ENCODE peak calls at places on chromosomes 12 and 14, in five cellular contexts. V is CD8-positive, alpha-beta memory T cell; P is breast epithelium; W is upper lobe of right lung; Y is GM23248. J is an unnamed sample. For H3K4me1, the result is how much of the 10 kb centered on the place peaks cover.

GRCh38 chr12:106950591-106950990 is 5.1 kb upstream of the TMEM263 start:
- DNase-seq in V (no peak), P (no peak), Y (no peak), W (no peak), J (no peak)

GRCh38 chr14:96091941-96092411 is 52.8 kb downstream of the C14orf132 start:
- DNase-seq in W (no peak), V (no peak), Y (peak), P (no peak), J (no peak)

GRCh38 chr14:42057176-42057575 is 450.5 kb downstream of the LRFN5 start:
- DNase-seq in Y (peak), W (no peak), P (no peak), V (no peak), J (no peak)

GRCh38 chr14:24258548-24259265 is 4.3 kb downstream of the TGM1 start:
- DNase-seq in Y (no peak), P (no peak), V (no peak), W (no peak), J (no peak)

GRCh38 chr12:48316491-48316890 is 34.2 kb downstream of the ZNF641 start:
- DNase-seq in V (no peak), P (no peak), Y (no peak), W (no peak), J (no peak)

GRCh38 chr12:119916111-119916510 is 39.0 kb upstream of the CIT start:
- DNase-seq in V (no peak), P (no peak), W (no peak), Y (no peak), J (no peak)

GRCh38 chr14:92487513-92488133 is 26.0 kb upstream of the RIN3 start:
- DNase-seq in Y (no peak), W (no peak), P (no peak), V (no peak), J (no peak)

GRCh38 chr14:89429206-89430091 is 12.4 kb upstream of the FOXN3 start:
- DNase-seq in V (no peak), P (no peak), W (no peak), Y (peak), J (no peak)

GRCh38 chr12:53999596-54000104 is 311 bp upstream of the HOXC9 start:
- DNase-seq in V (no peak), Y (peak), P (peak), W (peak), J (no peak)

GRCh38 chr14:22572562-22573058 is 16.4 kb downstream of the DAD1 start:
- DNase-seq in W (no peak), Y (peak), P (no peak), V (no peak), J (no peak)

GRCh38 chr14:22567437-22567836 is 21.6 kb downstream of the DAD1 start:
- DNase-seq in V (no peak), W (no peak), Y (no peak), P (no peak), J (no peak)

GRCh38 chr14:22569749-22570131 is 19.3 kb downstream of the DAD1 start:
- DNase-seq in Y (no peak), V (no peak), P (no peak), W (no peak), J (no peak)

GRCh38 chr14:22569106-22569748 is 19.8 kb downstream of the DAD1 start:
- DNase-seq in P (no peak), Y (peak), V (no peak), W (no peak), J (no peak)

GRCh38 chr14:22570132-22570949 is 18.7 kb downstream of the DAD1 start:
- DNase-seq in P (peak), Y (peak), W (no peak), V (peak), J (peak)
- H3K4me1 ChIP-seq in P (under half), Y (under half), W (under half), V (under half), J (under half)

DNA sequence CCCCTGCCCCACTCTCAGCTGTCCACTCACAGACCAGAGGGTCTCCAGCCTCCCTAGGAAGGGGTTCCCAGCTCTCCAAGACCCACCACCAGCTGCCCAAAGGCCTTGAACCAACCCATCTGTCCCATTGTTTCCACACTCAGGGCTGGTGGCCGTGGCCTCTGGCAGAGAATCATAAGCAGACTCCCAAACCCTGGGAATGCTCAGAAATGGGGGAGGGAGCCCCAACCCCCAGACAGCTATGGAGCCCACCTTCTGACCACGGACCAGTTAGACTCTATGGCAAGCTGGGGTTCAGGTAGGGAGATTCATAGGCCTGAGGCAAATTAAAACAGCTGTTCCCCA is 280.0 kb downstream of the DPF3 start:
- DNase-seq in P (no peak), V (no peak), W (no peak), Y (no peak), J (no peak)
- H3K4me1 ChIP-seq in P (under half), V (under half), W (under half), Y (under half), J (under half)

GRCh38 chr14:73744874-73745529 is 30.8 kb upstream of the PNMA1 start:
- DNase-seq in V (no peak), P (peak), Y (no peak), W (peak), J (no peak)

GRCh38 chr14:73743431-73743931 is 29.3 kb upstream of the PNMA1 start:
- DNase-seq in Y (no peak), P (no peak), V (peak), W (no peak), J (peak)

GRCh38 chr14:73742520-73743238 is 28.5 kb upstream of the PNMA1 start:
- DNase-seq in Y (no peak), P (no peak), V (no peak), W (no peak), J (no peak)

GRCh38 chr14:73745571-73746539 is 31.7 kb upstream of the PNMA1 start:
- DNase-seq in P (no peak), W (no peak), Y (no peak), V (no peak), J (no peak)

GRCh38 chr14:73744175-73744867 is 30.1 kb upstream of the PNMA1 start:
- DNase-seq in W (no peak), P (no peak), V (no peak), Y (no peak), J (no peak)
- H3K4me1 ChIP-seq in W (half or more), P (half or more), V (half or more), Y (half or more), J (half or more)

DNA sequence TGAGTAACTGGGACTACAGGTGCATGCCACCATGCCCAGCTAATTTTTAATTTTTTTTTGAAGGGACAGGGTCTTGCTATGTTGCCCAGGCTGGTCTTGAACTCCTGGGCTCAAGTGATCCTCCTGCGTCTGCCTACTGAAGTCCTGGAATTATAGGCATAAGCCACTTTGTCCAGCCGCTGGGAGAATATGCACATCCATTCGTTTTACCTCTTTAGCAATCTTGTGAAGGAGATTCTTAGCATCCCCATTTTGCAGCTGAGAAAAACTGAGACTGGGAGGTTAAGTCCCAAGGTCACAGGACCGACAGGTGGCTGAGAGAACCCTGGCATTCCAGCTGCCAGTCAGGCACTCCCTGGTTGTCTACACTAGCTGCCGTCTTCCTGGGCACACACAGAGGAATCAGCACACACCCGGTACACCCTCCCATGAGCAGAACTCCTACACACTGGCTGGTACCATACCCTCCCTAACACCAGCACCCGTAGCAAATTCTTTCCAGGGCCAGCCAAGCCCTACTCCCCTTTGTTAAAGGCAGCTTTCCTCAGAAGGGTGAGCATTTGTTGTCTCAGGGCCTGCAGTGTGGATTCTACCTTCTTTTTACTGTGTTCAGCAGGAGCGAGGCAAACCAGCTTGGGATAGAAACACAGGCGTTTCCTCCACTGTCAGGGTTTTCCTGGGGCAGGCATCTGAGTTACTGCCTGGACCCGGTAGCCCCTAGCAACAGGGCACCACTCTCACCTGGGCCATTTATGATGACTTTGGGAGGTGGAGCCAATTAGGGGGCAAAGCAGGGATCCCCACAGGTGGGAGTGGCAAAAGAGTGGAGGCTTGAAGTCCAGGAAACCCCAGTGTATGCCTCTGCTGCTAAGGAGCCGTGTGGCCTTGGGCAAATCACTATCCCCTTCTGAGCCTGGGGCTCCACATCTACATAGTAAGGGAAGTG is 70.2 kb downstream of the IRF2BPL start:
- DNase-seq in P (no peak), W (no peak), V (no peak), Y (no peak), J (no peak)
- H3K4me1 ChIP-seq in P (under half), W (half or more), V (half or more), Y (half or more), J (half or more)